ENCODE peak calls at places on chromosomes 12 and 14, in four cellular contexts. M is H1, H is mesenchymal stem cell, F is IMR-90. Q is an unnamed sample.

GRCh38 chr12:14948672-14949071 is 10.3 kb upstream of the ERP27 start:
- DNase-seq in M (no peak), H (peak; percentile 90), F (peak; percentile 89), Q (peak; percentile 82)

GRCh38 chr14:92990456-92991430 is 67.8 kb downstream of the CHGA start:
- DNase-seq in M (no peak), H (no peak), F (no peak), Q (peak; percentile 21)

GRCh38 chr14:53613404-53614253 is 343.0 kb downstream of the BMP4 start:
- DNase-seq in M (no peak), H (peak; percentile 76), F (peak; percentile 90), Q (peak; percentile 40)

GRCh38 chr14:68527329-68527851 is 265.5 kb downstream of the ZFP36L1 start:
- DNase-seq in M (no peak), H (peak; percentile 68), F (no peak), Q (peak; percentile 34)

GRCh38 chr14:51828017-51828797 is 32.2 kb upstream of the GNG2 start:
- DNase-seq in M (no peak), H (peak; percentile 79), F (peak; percentile 62), Q (peak; percentile 74)

GRCh38 chr12:91119089-91119488 is 7.8 kb upstream of the LUM start:
- DNase-seq in M (no peak), H (peak; percentile 57), F (peak; percentile 20), Q (no peak)

GRCh38 chr14:96136361-96136760 is 68.3 kb upstream of the BDKRB2 start:
- DNase-seq in M (no peak), H (peak; percentile 81), F (peak; percentile 88), Q (no peak)

GRCh38 chr12:93497456-93497855 is 30.1 kb downstream of the MRPL42 start:
- DNase-seq in M (no peak), H (no peak), F (no peak), Q (no peak)

GRCh38 chr12:116556964-116557706 is 2.0 kb upstream of the MAP1LC3B2 start:
- DNase-seq in M (no peak), H (peak; percentile 11), F (peak; percentile 26), Q (no peak)

GRCh38 chr12:22228022-22228875 is 106.3 kb downstream of the ST8SIA1 start:
- DNase-seq in M (no peak), H (peak; percentile 71), F (peak; percentile 60), Q (no peak)

GRCh38 chr14:22388669-22389625 is 200.1 kb downstream of the DAD1 start:
- DNase-seq in M (no peak), H (peak; percentile 57), F (peak; percentile 51), Q (no peak)

GRCh38 chr12:13973981-13974380 is 7.4 kb downstream of the GRIN2B start:
- DNase-seq in M (no peak), H (no peak), F (no peak), Q (no peak)

GRCh38 chr14:60163741-60164140 is 1.5 kb downstream of the DHRS7 start:
- DNase-seq in M (no peak), H (no peak), F (no peak), Q (no peak)

GRCh38 chr12:124694846-124695497 is 127.6 kb upstream of the NCOR2 start:
- DNase-seq in M (no peak), H (no peak), F (peak; percentile 91), Q (no peak)

GRCh38 chr14:27587103-27587502 is 989.3 kb upstream of the NOVA1 start:
- DNase-seq in M (no peak), H (no peak), F (no peak), Q (peak; percentile 16)

GRCh38 chr12:108386704-108387360 is 47.7 kb upstream of the CMKLR1 start:
- DNase-seq in M (no peak), H (no peak), F (no peak), Q (no peak)

GRCh38 chr14:75134644-75135043 is 7.8 kb upstream of the NEK9 start:
- DNase-seq in M (no peak), H (no peak), F (no peak), Q (no peak)

GRCh38 chr12:24907464-24907863 is 41.4 kb downstream of the BCAT1 start:
- DNase-seq in M (no peak), H (no peak), F (no peak), Q (no peak)

DNA sequence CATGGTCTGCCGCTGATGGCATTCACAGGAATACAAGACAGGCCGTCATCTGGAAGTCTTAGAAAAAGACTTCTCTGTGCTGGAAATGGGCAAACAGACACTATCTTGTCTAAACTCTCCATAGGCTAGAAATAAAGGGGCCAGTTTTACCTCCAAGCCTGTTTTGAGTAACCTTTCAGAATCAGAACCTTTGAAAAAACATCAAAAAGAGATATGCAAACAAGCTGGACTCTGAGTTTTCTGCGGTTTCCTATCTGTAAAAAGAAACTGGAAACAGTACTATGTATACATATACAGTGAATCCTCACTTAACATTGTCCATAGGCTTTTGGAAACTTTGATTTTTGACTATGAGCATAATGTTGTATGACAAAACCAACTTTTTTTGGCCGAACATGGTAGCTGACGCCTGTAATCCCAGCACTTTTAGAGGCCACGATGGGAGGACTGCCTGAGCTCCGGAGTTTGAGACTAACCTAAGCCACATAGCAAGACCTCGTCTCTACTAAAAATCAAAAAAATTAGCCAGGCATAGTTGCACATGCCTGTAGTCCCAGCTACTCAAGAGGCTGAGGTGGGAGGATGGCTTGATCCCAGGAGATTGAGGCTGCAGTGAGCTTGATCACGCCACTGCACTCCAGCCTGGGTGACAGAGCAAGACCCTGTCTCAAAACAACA is 92.9 kb upstream of the MAX start:
- DNase-seq in M (no peak), H (no peak), F (no peak), Q (no peak)
- H3K9ac ChIP-seq in M (no peak overlapping the region), H (no peak overlapping the region), F (no peak overlapping the region), Q (no peak overlapping the region)

GRCh38 chr14:103519043-103519836 is 3.4 kb downstream of the CKB start:
- DNase-seq in M (no peak), H (peak; percentile 18), F (no peak), Q (peak; percentile 50)
- H4K8ac ChIP-seq in M (peak overlapping the region; percentile 28), H (no peak overlapping the region), F (no peak overlapping the region), Q (no peak overlapping the region)

GRCh38 chr12:106601548-106601947 is 18.7 kb downstream of the RFX4 start:
- DNase-seq in M (no peak), H (no peak), F (no peak), Q (peak; percentile 6)

GRCh38 chr12:106599302-106599701 is 16.5 kb downstream of the RFX4 start:
- DNase-seq in M (no peak), H (no peak), F (no peak), Q (no peak)

GRCh38 chr12:106602071-106602470 is 19.3 kb downstream of the RFX4 start:
- DNase-seq in M (no peak), H (no peak), F (no peak), Q (no peak)

GRCh38 chr12:106600503-106600902 is 17.7 kb downstream of the RFX4 start:
- DNase-seq in M (no peak), H (no peak), F (no peak), Q (peak; percentile 84)

GRCh38 chr12:106601031-106601430 is 18.2 kb downstream of the RFX4 start:
- DNase-seq in M (peak; percentile 66), H (no peak), F (no peak), Q (peak; percentile 88)
- H2AK5ac ChIP-seq in M (no peak overlapping the region), H (no peak overlapping the region), F (no peak overlapping the region), Q (no peak overlapping the region)

GRCh38 chr12:67647547-67648305 is 819 bp upstream of the DYRK2 start:
- DNase-seq in M (peak; percentile 82), H (peak; percentile 97), F (peak; percentile 88), Q (peak; percentile 97)
- H3K9ac ChIP-seq in M (peak overlapping the region; percentile 49), H (peak overlapping the region; percentile 96), F (peak overlapping the region; percentile 24), Q (peak overlapping the region; percentile 78)

GRCh38 chr12:6620137-6620884 is 13.1 kb upstream of the CHD4 start:
- DNase-seq in M (peak; percentile 91), H (peak; percentile 40), F (no peak), Q (peak; percentile 95)
- H4K8ac ChIP-seq in M (peak overlapping the region; percentile 97), H (peak overlapping the region; percentile 76), F (no peak overlapping the region), Q (no peak overlapping the region)

DNA sequence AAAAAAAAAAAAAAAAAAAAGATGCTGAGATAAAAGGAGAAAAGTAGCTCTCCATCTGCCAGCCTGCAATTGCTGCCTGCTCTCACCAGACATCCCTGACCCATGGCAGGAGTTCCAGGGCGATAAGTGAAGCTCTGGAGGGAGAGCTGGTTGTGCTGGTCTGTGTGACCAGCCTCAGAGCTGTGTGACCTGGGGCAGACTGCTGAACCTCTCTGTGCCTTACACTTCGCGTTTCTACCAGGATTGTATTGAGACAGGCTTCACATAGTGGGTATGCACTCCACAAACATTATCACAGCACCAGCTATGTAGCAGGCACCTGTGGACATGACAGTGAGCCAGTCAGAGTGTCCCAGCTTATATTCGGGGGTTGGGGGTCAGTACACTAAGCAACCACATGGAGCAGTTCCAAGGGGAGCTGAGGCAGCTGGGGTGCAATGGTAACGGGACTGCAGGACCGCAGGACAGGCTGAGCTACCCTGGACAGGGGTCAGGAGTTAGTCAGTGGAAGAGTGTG is 57.5 kb downstream of the RBM19 start:
- DNase-seq in M (no peak), H (no peak), F (no peak), Q (no peak)
- H2AK5ac ChIP-seq in M (no peak overlapping the region), H (no peak overlapping the region), F (no peak overlapping the region), Q (no peak overlapping the region)

GRCh38 chr12:12007001-12007712 is 63.6 kb upstream of the BCL2L14 start:
- DNase-seq in M (no peak), H (peak; percentile 9), F (peak; percentile 25), Q (no peak)

GRCh38 chr12:12010277-12011031 is 60.3 kb upstream of the BCL2L14 start:
- DNase-seq in M (no peak), H (peak; percentile 62), F (peak; percentile 61), Q (no peak)

GRCh38 chr12:12008232-12008850 is 62.4 kb upstream of the BCL2L14 start:
- DNase-seq in M (peak; percentile 73), H (no peak), F (no peak), Q (no peak)

GRCh38 chr12:12007713-12008231 is 63.0 kb upstream of the BCL2L14 start:
- DNase-seq in M (no peak), H (no peak), F (no peak), Q (no peak)

DNA sequence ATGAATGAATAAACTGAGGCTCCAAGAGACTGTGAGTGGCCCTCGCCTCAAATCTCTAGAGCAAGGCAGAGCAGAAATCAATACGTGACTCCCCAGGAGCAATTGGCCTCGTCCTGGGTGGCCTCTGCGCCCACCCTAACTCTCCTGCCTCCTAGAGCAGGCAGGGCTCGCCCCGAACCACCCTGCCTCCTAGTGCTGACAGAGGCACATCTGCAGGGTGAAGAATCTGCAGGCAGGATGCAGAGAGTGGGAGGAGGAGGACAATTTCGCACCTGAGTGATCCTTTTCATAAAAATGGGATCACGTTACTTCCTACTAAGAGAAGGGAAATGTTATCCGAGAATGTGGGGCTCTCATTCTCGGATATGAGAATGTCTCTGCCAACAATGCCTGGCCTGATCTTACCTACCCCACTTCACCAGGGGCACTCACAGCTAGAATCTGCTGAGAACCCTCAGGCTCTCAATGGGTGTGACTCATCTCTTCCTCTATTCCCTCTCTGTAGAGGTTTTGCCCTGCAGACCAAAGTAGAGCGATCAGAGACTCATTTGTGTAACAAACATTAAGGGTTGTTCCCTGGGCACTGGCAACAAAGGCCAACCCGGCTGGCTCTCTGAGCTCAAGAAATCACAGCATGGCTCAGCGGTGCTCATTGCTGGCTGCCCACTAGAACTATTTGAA is 61.7 kb upstream of the BCL2L14 start:
- DNase-seq in M (peak; percentile 64), H (peak; percentile 77), F (peak; percentile 31), Q (peak; percentile 92)
- H3K9ac ChIP-seq in M (no peak overlapping the region), H (no peak overlapping the region), F (no peak overlapping the region), Q (peak overlapping the region; percentile 19)